ENCODE peak calls at places on chromosomes 12 and 14, in seven cellular contexts. Z is H4, F is KG1, U is HTR-8/SVneo, K is HuH-7.5, N is AG08396, E is body of pancreas. A is an unnamed sample.
A peak's percentile ranks its signal among the peaks of the same experiment; 100 is the strongest.

GRCh38 chr12:132130690-132131089 is 13.4 kb downstream of the DDX51 start:
- DNase-seq in Z (no peak), F (no peak), U (no peak), K (no peak), N (no peak), E (no peak), A (no peak)

GRCh38 chr12:24078318-24078765 is 128.9 kb upstream of the SOX5 start:
- DNase-seq in Z (no peak), F (no peak), U (no peak), K (no peak), N (no peak), E (no peak), A (no peak)

GRCh38 chr12:96157427-96157826 is 36.7 kb upstream of the ELK3 start:
- DNase-seq in Z (no peak), F (no peak), U (no peak), K (no peak), N (no peak), E (no peak), A (no peak)

GRCh38 chr12:31651893-31652521 is 7.5 kb upstream of the ETFBKMT start:
- DNase-seq in Z (no peak), F (no peak), U (no peak), K (no peak), N (no peak), E (no peak), A (no peak)

GRCh38 chr14:100117647-100118376 is 41.6 kb downstream of the DEGS2 start:
- DNase-seq in Z (no peak), F (no peak), U (no peak), K (no peak), N (no peak), E (no peak), A (no peak)

GRCh38 chr12:27081668-27082091 is 698 bp downstream of the C12orf71 start:
- DNase-seq in Z (no peak), F (no peak), U (peak; percentile 48), K (peak; percentile 7), N (no peak), E (no peak), A (peak; percentile 1)

GRCh38 chr14:23557521-23557920 is 1.4 kb downstream of the THTPA start:
- DNase-seq in Z (no peak), F (no peak), U (no peak), K (no peak), N (no peak), E (no peak), A (no peak)

GRCh38 chr12:24499151-24500146 is 449.5 kb downstream of the BCAT1 start:
- DNase-seq in Z (peak; percentile 37), F (no peak), U (no peak), K (no peak), N (peak; percentile 37), E (no peak), A (peak; percentile 5)

GRCh38 chr12:81835783-81836182 is 76.6 kb upstream of the PPFIA2 start:
- DNase-seq in Z (no peak), F (no peak), U (no peak), K (no peak), N (no peak), E (no peak), A (no peak)

GRCh38 chr14:49483266-49483665 is 102.9 kb downstream of the RPS29 start:
- DNase-seq in Z (no peak), F (no peak), U (no peak), K (no peak), N (no peak), E (no peak), A (no peak)

GRCh38 chr14:92575061-92575772 is 61.6 kb downstream of the RIN3 start:
- DNase-seq in Z (no peak), F (no peak), U (no peak), K (no peak), N (no peak), E (no peak), A (no peak)

GRCh38 chr14:95515080-95515489 is 1.4 kb downstream of the SYNE3 start:
- DNase-seq in Z (no peak), F (no peak), U (no peak), K (no peak), N (peak; percentile 56), E (no peak), A (no peak)

GRCh38 chr12:47773062-47773857 is at the start of gene SLC48A1:
- DNase-seq in Z (no peak), F (peak; percentile 46), U (peak; percentile 72), K (peak; percentile 94), N (peak; percentile 96), E (peak; percentile 85), A (no peak)

GRCh38 chr14:96207686-96208085 is 3.0 kb downstream of the BDKRB2 start:
- DNase-seq in Z (no peak), F (no peak), U (no peak), K (no peak), N (no peak), E (no peak), A (no peak)

GRCh38 chr12:1791104-1791927 is 29.0 kb upstream of the LRTM2 start:
- DNase-seq in Z (peak; percentile 64), F (peak; percentile 51), U (peak; percentile 79), K (peak; percentile 74), N (peak; percentile 68), E (peak; percentile 84), A (peak; percentile 58)

GRCh38 chr12:120851939-120852338 is 52.2 kb downstream of the SPPL3 start:
- DNase-seq in Z (no peak), F (no peak), U (no peak), K (no peak), N (no peak), E (no peak), A (no peak)

GRCh38 chr14:95374262-95374997 is 54.7 kb upstream of the CLMN start:
- DNase-seq in Z (no peak), F (no peak), U (no peak), K (no peak), N (no peak), E (no peak), A (no peak)

GRCh38 chr12:67068773-67069450 is 200.2 kb upstream of the CAND1 start:
- DNase-seq in Z (peak; percentile 31), F (no peak), U (peak; percentile 35), K (peak; percentile 34), N (peak; percentile 56), E (peak; percentile 76), A (peak; percentile 14)

GRCh38 chr12:1197264-1198018 is 206.4 kb downstream of the ERC1 start:
- DNase-seq in Z (no peak), F (no peak), U (no peak), K (no peak), N (peak; percentile 15), E (no peak), A (no peak)

GRCh38 chr14:95098984-95099599 is 58.2 kb downstream of the DICER1 start:
- DNase-seq in Z (peak; percentile 65), F (no peak), U (peak; percentile 29), K (no peak), N (peak; percentile 41), E (peak; percentile 68), A (peak; percentile 77)

GRCh38 chr12:47797432-47797831 is 22.3 kb downstream of the HDAC7 start:
- DNase-seq in Z (no peak), F (no peak), U (no peak), K (peak; percentile 50), N (no peak), E (no peak), A (no peak)

GRCh38 chr12:20798561-20798960 is 11.9 kb upstream of the SLCO1B3 start:
- DNase-seq in Z (peak; percentile 6), F (no peak), U (no peak), K (no peak), N (no peak), E (no peak), A (peak; percentile 32)

GRCh38 chr14:31006703-31007102 is 18.7 kb upstream of the AP4S1 start:
- DNase-seq in Z (no peak), F (no peak), U (no peak), K (no peak), N (no peak), E (no peak), A (no peak)

GRCh38 chr12:15856097-15856982 is 25.8 kb upstream of the STRAP start:
- DNase-seq in Z (peak; percentile 68), F (peak; percentile 1), U (peak; percentile 26), K (no peak), N (peak; percentile 32), E (peak; percentile 52), A (peak; percentile 54)

GRCh38 chr12:87793134-87793533 is 236.1 kb downstream of the C12orf50 start:
- DNase-seq in Z (no peak), F (no peak), U (no peak), K (no peak), N (peak; percentile 26), E (no peak), A (no peak)

GRCh38 chr12:49413796-49414195 is 46.5 kb downstream of the SPATS2 start:
- DNase-seq in Z (no peak), F (no peak), U (no peak), K (no peak), N (no peak), E (no peak), A (no peak)

GRCh38 chr12:93519859-93520258 is 52.5 kb downstream of the MRPL42 start:
- DNase-seq in Z (no peak), F (no peak), U (no peak), K (no peak), N (no peak), E (peak; percentile 13), A (no peak)

GRCh38 chr14:105023791-105024480 is 3.1 kb upstream of the CDCA4 start:
- DNase-seq in Z (no peak), F (no peak), U (no peak), K (no peak), N (peak; percentile 43), E (no peak), A (peak; percentile 53)

GRCh38 chr14:101469382-101470251 is 91.7 kb upstream of the DIO3 start:
- DNase-seq in Z (no peak), F (no peak), U (no peak), K (no peak), N (no peak), E (no peak), A (no peak)

GRCh38 chr14:95018845-95019244 is 138.5 kb downstream of the DICER1 start:
- DNase-seq in Z (peak; percentile 47), F (no peak), U (no peak), K (no peak), N (no peak), E (no peak), A (peak; percentile 51)

GRCh38 chr14:58665773-58666500 is 28.2 kb downstream of the DACT1 start:
- DNase-seq in Z (no peak), F (no peak), U (no peak), K (no peak), N (no peak), E (no peak), A (no peak)

GRCh38 chr14:41154143-41154807 is 452.4 kb upstream of the LRFN5 start:
- DNase-seq in Z (no peak), F (no peak), U (no peak), K (no peak), N (no peak), E (no peak), A (no peak)

GRCh38 chr14:68518910-68519686 is 273.8 kb downstream of the ZFP36L1 start:
- DNase-seq in Z (no peak), F (no peak), U (no peak), K (no peak), N (no peak), E (peak; percentile 80), A (no peak)

GRCh38 chr14:74977164-74977900 is 21.9 kb upstream of the PGF start:
- DNase-seq in Z (no peak), F (no peak), U (no peak), K (no peak), N (no peak), E (no peak), A (no peak)

GRCh38 chr12:108313236-108313608 is 25.9 kb downstream of the CMKLR1 start:
- DNase-seq in Z (no peak), F (no peak), U (no peak), K (no peak), N (no peak), E (no peak), A (no peak)

GRCh38 chr12:20194171-20194570 is 174.2 kb upstream of the PDE3A start:
- DNase-seq in Z (peak; percentile 53), F (no peak), U (no peak), K (no peak), N (no peak), E (no peak), A (no peak)

GRCh38 chr12:4649358-4649661 is 396 bp downstream of the NDUFA9 start:
- DNase-seq in Z (no peak), F (no peak), U (no peak), K (no peak), N (no peak), E (no peak), A (no peak)

GRCh38 chr12:49331360-49332222 is 5.4 kb downstream of the C1QL4 start:
- DNase-seq in Z (peak; percentile 56), F (no peak), U (peak; percentile 77), K (peak; percentile 96), N (peak; percentile 89), E (peak; percentile 87), A (peak; percentile 72)

A was measured in NCI-H460.